ENCODE peak calls at places on chromosome 22, in seven cellular contexts. J is non-pigmented ciliary epithelial cell, T is iPS-NIHi11, K is mesothelial cell of epicardium, X is pulmonary artery endothelial cell, N is activated T-cell treated with anti-CD3 and anti-CD28 coated beads for 1 hour, W is NCI-H1436. O is an unnamed sample.

GRCh38 chr22:35330258-35330861 is 30.7 kb downstream of the TOM1 start:
- DNase-seq in W (no peak), J (no peak), T (no peak), N (peak), K (no peak), X (peak), O (no peak)

GRCh38 chr22:50476819-50477344 is 2.0 kb upstream of the SBF1 start:
- DNase-seq in T (no peak), X (no peak), N (no peak), J (no peak), W (peak), K (no peak), O (no peak)

GRCh38 chr22:47032091-47032943 is 269.9 kb downstream of the TBC1D22A start:
- DNase-seq in X (no peak), T (no peak), N (no peak), W (no peak), J (no peak), K (no peak), O (no peak)

GRCh38 chr22:32917577-32918375 is 116.3 kb downstream of the TIMP3 start:
- DNase-seq in N (no peak), X (no peak), T (no peak), W (no peak), J (no peak), K (no peak), O (no peak)

GRCh38 chr22:43465291-43466015 is 53.6 kb downstream of the MPPED1 start:
- DNase-seq in J (no peak), W (no peak), N (no peak), X (no peak), K (no peak), T (no peak), O (no peak)

GRCh38 chr22:38861927-38862326 is 10.1 kb downstream of the CBX6 start:
- DNase-seq in W (no peak), X (no peak), N (no peak), J (no peak), T (no peak), K (no peak), O (no peak)

GRCh38 chr22:42642801-42643631 is 2.6 kb upstream of the ATP5MGL start:
- DNase-seq in K (no peak), J (no peak), T (no peak), W (no peak), N (no peak), X (no peak), O (no peak)

GRCh38 chr22:42343551-42344081 is 73.2 kb upstream of the TCF20 start:
- DNase-seq in N (no peak), X (no peak), K (no peak), T (peak), J (no peak), W (peak), O (no peak)

GRCh38 chr22:22075382-22076163 is 93.0 kb upstream of the TOP3B start:
- DNase-seq in J (no peak), N (no peak), K (no peak), W (no peak), T (no peak), X (no peak), O (no peak)

GRCh38 chr22:31958625-31959239 is 14.4 kb downstream of the YWHAH start:
- DNase-seq in K (no peak), T (no peak), X (no peak), J (no peak), W (no peak), N (no peak), O (no peak)

GRCh38 chr22:29914165-29914564 is 31.2 kb downstream of the MTMR3 start:
- DNase-seq in X (no peak), N (no peak), J (peak), W (no peak), T (no peak), K (no peak), O (no peak)

GRCh38 chr22:44224166-44224565 is 43.4 kb downstream of the PARVG start:
- DNase-seq in K (no peak), T (no peak), X (no peak), W (no peak), N (no peak), J (no peak), O (no peak)

GRCh38 chr22:49426098-49426497 is 401.6 kb downstream of the BRD1 start:
- DNase-seq in X (no peak), W (no peak), J (no peak), N (no peak), T (no peak), K (no peak), O (no peak)

GRCh38 chr22:46639843-46640242 is 19.7 kb downstream of the GRAMD4 start:
- DNase-seq in W (no peak), X (no peak), J (no peak), K (no peak), T (no peak), N (no peak), O (no peak)

GRCh38 chr22:45427114-45427513 is 13.6 kb downstream of the RIBC2 start:
- DNase-seq in J (no peak), T (no peak), W (no peak), K (no peak), N (no peak), X (no peak), O (no peak)

GRCh38 chr22:17258015-17258827 is 39.0 kb upstream of the ADA2 start:
- DNase-seq in J (no peak), K (peak), X (no peak), W (peak), N (peak), T (peak), O (peak)

GRCh38 chr22:49251371-49251770 is 576.3 kb downstream of the BRD1 start:
- DNase-seq in J (no peak), T (no peak), X (no peak), K (no peak), W (no peak), N (no peak), O (no peak)

GRCh38 chr22:38505595-38506117 is 455 bp downstream of the DDX17 start:
- DNase-seq in X (no peak), T (peak), K (no peak), J (no peak), N (peak), W (peak), O (no peak)

GRCh38 chr22:50436841-50437341 is 37.9 kb downstream of the SBF1 start:
- DNase-seq in W (no peak), N (no peak), T (no peak), K (no peak), X (no peak), J (no peak), O (no peak)